ENCODE peak calls at places on chromosomes 3 and 15, in six cellular contexts. J, B, T, C, D and W are unnamed samples. For H3K36me3, the result is how much of the 10 kb centered on the place peaks cover.

GRCh38 chr3:58434990-58435389 is 1.4 kb upstream of the PDHB start:
- DNase-seq in J (no peak), T (no peak), B (no peak), D (no peak), C (peak), W (peak)

GRCh38 chr3:66472313-66473134 is 28.3 kb downstream of the LRIG1 start:
- DNase-seq in J (no peak), B (no peak), T (peak), C (no peak), D (no peak), W (no peak)

GRCh38 chr3:49723301-49723630 is 485 bp downstream of the GMPPB start:
- DNase-seq in B (peak), D (no peak), C (no peak), J (peak), T (no peak), W (no peak)

GRCh38 chr3:67699877-67700276 is 45.5 kb upstream of the SUCLG2 start:
- DNase-seq in J (no peak), B (no peak), C (no peak), T (no peak), D (no peak), W (no peak)

GRCh38 chr3:103308921-103309320 is 874.1 kb downstream of the ZPLD1 start:
- DNase-seq in J (no peak), C (no peak), B (no peak), D (no peak), T (no peak), W (peak)

GRCh38 chr3:5162102-5162501 is 25.4 kb upstream of the EDEM1 start:
- DNase-seq in C (no peak), J (no peak), D (no peak), T (no peak), B (no peak), W (no peak)

GRCh38 chr3:48739955-48740823 is 23.2 kb upstream of the IP6K2 start:
- DNase-seq in C (peak), D (peak), B (peak), T (peak), J (peak), W (peak)

GRCh38 chr3:55201729-55202128 is 273.9 kb upstream of the LRTM1 start:
- DNase-seq in D (no peak), C (no peak), B (no peak), T (no peak), J (no peak), W (no peak)

GRCh38 chr3:150133293-150133692 is 162.6 kb upstream of the PFN2 start:
- DNase-seq in D (no peak), T (no peak), B (no peak), J (no peak), C (no peak), W (no peak)

GRCh38 chr3:129567932-129568331 is 25.0 kb downstream of the H1-8 start:
- DNase-seq in T (no peak), J (no peak), B (no peak), D (no peak), C (no peak), W (no peak)

GRCh38 chr15:90640862-90641261 is 76.3 kb upstream of the BLM start:
- DNase-seq in C (no peak), D (no peak), T (no peak), B (no peak), J (no peak), W (no peak)

GRCh38 chr3:100171211-100171700 is 57.0 kb upstream of the FILIP1L start:
- DNase-seq in C (no peak), D (no peak), J (no peak), T (no peak), B (no peak), W (no peak)

GRCh38 chr3:17686613-17687012 is 55.8 kb downstream of the TBC1D5 start:
- DNase-seq in C (no peak), T (no peak), D (no peak), B (no peak), J (no peak), W (no peak)

GRCh38 chr3:133763797-133764734 is 17.9 kb downstream of the TF start:
- DNase-seq in J (peak), T (no peak), D (no peak), C (no peak), B (no peak), W (no peak)

GRCh38 chr3:12489832-12490231 is 5.6 kb downstream of the TSEN2 start:
- DNase-seq in T (no peak), D (no peak), C (no peak), J (no peak), B (no peak), W (no peak)

GRCh38 chr3:124867511-124867910 is 19.7 kb downstream of the ITGB5 start:
- DNase-seq in C (no peak), D (no peak), J (no peak), B (no peak), T (no peak), W (no peak)

GRCh38 chr3:71645140-71645539 is 61.6 kb upstream of the FOXP1 start:
- DNase-seq in T (no peak), J (no peak), C (no peak), D (no peak), B (no peak), W (no peak)

GRCh38 chr3:186519021-186519658 is 25.0 kb downstream of the CRYGS start:
- DNase-seq in D (no peak), C (no peak), T (no peak), B (no peak), J (no peak), W (no peak)

GRCh38 chr3:50572801-50573371 is 3.6 kb downstream of the HEMK1 start:
- DNase-seq in T (no peak), C (no peak), D (no peak), B (no peak), J (no peak), W (no peak)

GRCh38 chr3:181868576-181868975 is 156.9 kb downstream of the SOX2 start:
- DNase-seq in J (no peak), C (no peak), T (no peak), D (no peak), B (no peak), W (no peak)

GRCh38 chr3:57952208-57952631 is 56.0 kb upstream of the FLNB start:
- DNase-seq in D (no peak), T (peak), B (no peak), J (peak), C (no peak), W (no peak)

GRCh38 chr15:27254016-27254415 is 283.0 kb downstream of the GABRG3 start:
- DNase-seq in J (no peak), B (no peak), D (peak), C (no peak), T (no peak), W (no peak)

GRCh38 chr15:74432271-74432967 is 1.3 kb downstream of the SEMA7A start:
- DNase-seq in J (no peak), C (no peak), D (no peak), B (no peak), T (no peak), W (no peak)

GRCh38 chr3:58539636-58540035 is 2.6 kb upstream of the ACOX2 start:
- DNase-seq in J (no peak), T (no peak), D (no peak), B (no peak), C (no peak), W (no peak)

GRCh38 chr3:131903988-131904415 is 130.8 kb downstream of the CPNE4 start:
- DNase-seq in J (no peak), C (no peak), T (no peak), D (no peak), B (no peak), W (no peak)

GRCh38 chr3:99637041-99637380 is 1.4 kb upstream of the COL8A1 start:
- DNase-seq in B (no peak), T (peak), C (no peak), J (no peak), D (no peak), W (no peak)

GRCh38 chr15:25246641-25247417 is 192.0 kb downstream of the UBE3A start:
- DNase-seq in C (no peak), T (no peak), D (peak), J (no peak), B (peak), W (no peak)

GRCh38 chr15:64633332-64633731 is 142.1 kb downstream of the RBPMS2 start:
- DNase-seq in C (no peak), B (no peak), T (no peak), J (no peak), D (no peak), W (no peak)

GRCh38 chr15:22846073-22846472 is 7.6 kb downstream of the NIPA2 start:
- DNase-seq in D (no peak), B (no peak), C (no peak), T (no peak), J (no peak), W (no peak)
- H3K36me3 ChIP-seq in D (under half), B (half or more), C (half or more), T (under half), J (half or more), W (under half)

GRCh38 chr3:42537350-42537749 is 34.9 kb downstream of the VIPR1 start:
- DNase-seq in J (no peak), B (no peak), T (no peak), D (no peak), C (no peak), W (no peak)

GRCh38 chr3:42541079-42541478 is 38.6 kb downstream of the VIPR1 start:
- DNase-seq in T (no peak), B (no peak), J (peak), C (no peak), D (no peak), W (no peak)

GRCh38 chr3:42544492-42545283 is 37.1 kb downstream of the SEC22C start:
- DNase-seq in D (no peak), B (peak), T (peak), J (peak), C (no peak), W (no peak)

GRCh38 chr3:42535981-42536784 is 33.7 kb downstream of the VIPR1 start:
- DNase-seq in C (peak), T (peak), J (no peak), B (peak), D (no peak), W (peak)

GRCh38 chr3:42539871-42540714 is 37.6 kb downstream of the VIPR1 start:
- DNase-seq in T (no peak), J (no peak), C (peak), B (peak), D (no peak), W (peak)
- H3K27ac ChIP-seq in T (no peak), J (no peak), C (no peak), B (no peak), D (no peak), W (no peak)

GRCh38 chr3:9386501-9387321 is 10.7 kb upstream of the SETD5 start:
- DNase-seq in T (no peak), J (no peak), C (no peak), D (no peak), B (no peak), W (no peak)
- H3K36me3 ChIP-seq in T (under half), J (half or more), C (half or more), D (half or more), B (half or more), W (under half)

GRCh38 chr3:188185717-188186236 is 31.8 kb downstream of the LPP start:
- DNase-seq in C (no peak), B (peak), T (no peak), D (no peak), J (peak), W (no peak)
- H3K27ac ChIP-seq in C (no peak), B (peak), T (no peak), D (peak), J (peak), W (no peak)

GRCh38 chr3:37144806-37145205 is 29.6 kb downstream of the LRRFIP2 start:
- DNase-seq in C (no peak), J (no peak), T (peak), B (no peak), D (no peak), W (no peak)
- H3K36me3 ChIP-seq in C (half or more), J (under half), T (under half), B (under half), D (under half), W (under half)

DNA sequence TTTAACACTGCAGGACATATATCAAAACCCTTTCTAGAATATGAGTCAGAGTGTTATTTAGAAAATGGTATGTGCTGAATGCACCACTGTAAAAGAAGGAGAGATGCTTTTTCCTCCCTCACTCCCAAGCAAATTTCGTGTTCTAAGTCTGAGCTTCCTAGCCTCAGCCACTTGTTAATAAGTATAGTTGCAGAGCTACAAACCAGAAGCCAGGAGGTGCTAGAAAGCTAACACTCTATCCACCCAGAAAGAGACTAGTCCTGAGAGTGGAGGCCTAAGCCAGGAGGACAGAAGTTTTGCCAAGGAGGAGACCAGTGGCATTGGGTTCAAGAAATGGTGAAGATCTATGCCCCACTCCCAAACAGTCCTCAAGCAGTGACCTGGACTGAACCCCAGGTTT is 40.5 kb upstream of the GYG1 start:
- DNase-seq in J (no peak), B (no peak), T (no peak), D (no peak), C (no peak), W (no peak)
- H3K27ac ChIP-seq in J (no peak), B (peak), T (no peak), D (peak), C (no peak), W (no peak)

DNA sequence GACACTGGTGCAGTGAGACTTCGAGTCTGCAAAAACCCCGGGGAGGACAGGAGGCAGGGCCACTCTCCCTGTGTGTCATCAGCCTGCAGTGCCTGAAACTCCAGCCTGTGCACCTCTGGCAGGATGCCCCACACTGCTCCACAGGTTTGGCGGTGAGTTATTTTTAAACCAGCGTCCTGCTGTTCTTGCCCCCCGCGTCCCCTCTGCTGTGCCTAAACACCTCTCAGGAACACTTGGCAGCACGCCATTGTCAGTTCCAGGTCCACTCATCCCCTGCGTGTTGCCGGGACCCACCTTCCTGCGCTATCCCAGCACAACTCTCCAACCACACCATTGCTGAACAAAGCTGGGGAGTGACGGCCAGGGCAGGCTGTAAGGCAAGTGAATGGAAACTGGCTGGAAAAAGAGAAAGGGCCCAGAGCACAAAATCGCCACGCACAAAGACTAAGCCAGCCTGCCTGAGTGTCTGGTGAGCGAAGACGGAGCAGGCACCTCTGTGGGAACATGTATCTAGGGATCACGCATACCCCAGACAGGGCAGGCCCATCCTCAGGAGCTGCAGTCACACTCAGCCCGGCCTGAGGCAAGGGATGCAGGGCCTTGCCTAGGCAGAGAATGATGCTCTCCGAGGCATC is 3.1 kb upstream of the PLA2G4F start:
- DNase-seq in D (no peak), C (no peak), B (peak), J (peak), T (no peak), W (no peak)
- H3K36me3 ChIP-seq in D (under half), C (half or more), B (half or more), J (half or more), T (under half), W (under half)